ENCODE peak calls at places on chromosomes 5 and 9, in five cellular contexts. L, T, Y, C and G are unnamed samples.

GRCh38 chr5:43396762-43397304 is 15.4 kb downstream of the CCL28 start:
- DNase-seq in L (no peak), T (no peak), Y (peak), C (peak), G (peak)

GRCh38 chr9:106859957-106860715 is 2.8 kb upstream of the ZNF462 start:
- DNase-seq in L (no peak), T (no peak), Y (no peak), C (no peak), G (peak)

GRCh38 chr9:136978073-136978864 is 965 bp downstream of the PTGDS start:
- DNase-seq in L (no peak), T (peak), Y (peak), C (peak), G (peak)

GRCh38 chr5:53424691-53425597 is 55.5 kb upstream of the FST start:
- DNase-seq in L (no peak), T (no peak), Y (no peak), C (no peak), G (no peak)

GRCh38 chr9:96020300-96020821 is 144.9 kb downstream of the ERCC6L2 start:
- DNase-seq in L (no peak), T (no peak), Y (no peak), C (no peak), G (no peak)

GRCh38 chr5:77266291-77266690 is 55.8 kb downstream of the PDE8B start:
- DNase-seq in L (no peak), T (peak), Y (no peak), C (no peak), G (no peak)

GRCh38 chr5:58773744-58774441 is 191.0 kb downstream of the RAB3C start:
- DNase-seq in L (no peak), T (no peak), Y (no peak), C (no peak), G (no peak)

GRCh38 chr5:73314395-73315195 is 134.0 kb downstream of the FOXD1 start:
- DNase-seq in L (no peak), T (no peak), Y (no peak), C (no peak), G (no peak)

GRCh38 chr5:55714339-55714738 is 2.2 kb upstream of the SLC38A9 start:
- DNase-seq in L (no peak), T (no peak), Y (no peak), C (no peak), G (no peak)

GRCh38 chr9:128244443-128245226 is 31.2 kb downstream of the GOLGA2 start:
- DNase-seq in L (no peak), T (peak), Y (no peak), C (no peak), G (peak)

GRCh38 chr5:37071901-37072581 is 177.1 kb downstream of the CPLANE1 start:
- DNase-seq in L (no peak), T (peak), Y (no peak), C (no peak), G (no peak)

GRCh38 chr9:8589476-8589875 is 789.9 kb upstream of the DMAC1 start:
- DNase-seq in L (no peak), T (no peak), Y (no peak), C (no peak), G (no peak)

GRCh38 chr5:109168151-109168550 is 241.6 kb downstream of the PJA2 start:
- DNase-seq in L (no peak), T (no peak), Y (no peak), C (no peak), G (no peak)

GRCh38 chr5:109027983-109028607 is 280.4 kb downstream of the FER start:
- DNase-seq in L (no peak), T (no peak), Y (no peak), C (no peak), G (no peak)

GRCh38 chr9:135076876-135077430 is 10.5 kb upstream of the OLFM1 start:
- DNase-seq in L (no peak), T (no peak), Y (no peak), C (no peak), G (no peak)

GRCh38 chr9:16704489-16705111 is 165.9 kb downstream of the BNC2 start:
- DNase-seq in L (peak), T (no peak), Y (no peak), C (no peak), G (peak)

GRCh38 chr9:38662763-38663593 is 42.6 kb upstream of the ANKRD18A start:
- DNase-seq in L (no peak), T (peak), Y (no peak), C (no peak), G (peak)

GRCh38 chr9:4207881-4208615 is 91.8 kb downstream of the GLIS3 start:
- DNase-seq in L (peak), T (no peak), Y (no peak), C (no peak), G (no peak)

GRCh38 chr5:75686480-75686879 is 30.8 kb downstream of the POC5 start:
- DNase-seq in L (no peak), T (no peak), Y (no peak), C (no peak), G (no peak)

GRCh38 chr5:113050606-113051391 is 74.2 kb downstream of the DCP2 start:
- DNase-seq in L (peak), T (peak), Y (no peak), C (no peak), G (no peak)

GRCh38 chr9:98428452-98428851 is 173.0 kb upstream of the TBC1D2 start:
- DNase-seq in L (no peak), T (no peak), Y (no peak), C (no peak), G (no peak)

GRCh38 chr9:105238302-105238701 is 6.1 kb upstream of the SLC44A1 start:
- DNase-seq in L (no peak), T (no peak), Y (no peak), C (no peak), G (peak)

GRCh38 chr9:24071736-24072135 is 245.7 kb upstream of the ELAVL2 start:
- DNase-seq in L (no peak), T (no peak), Y (no peak), C (no peak), G (no peak)

GRCh38 chr9:78074385-78075291 is 43.0 kb upstream of the GNAQ start:
- DNase-seq in L (no peak), T (peak), Y (no peak), C (no peak), G (no peak)

GRCh38 chr9:5062631-5063030 is 77.6 kb downstream of the JAK2 start:
- DNase-seq in L (no peak), T (no peak), Y (no peak), C (no peak), G (no peak)

GRCh38 chr9:135474915-135475314 is 4.7 kb upstream of the PPP1R26 start:
- DNase-seq in L (no peak), T (peak), Y (peak), C (no peak), G (peak)

GRCh38 chr9:32738501-32739172 is 44.7 kb upstream of the TMEM215 start:
- DNase-seq in L (peak), T (peak), Y (no peak), C (no peak), G (no peak)

GRCh38 chr9:16864741-16865434 is 5.6 kb downstream of the BNC2 start:
- DNase-seq in L (no peak), T (no peak), Y (no peak), C (no peak), G (no peak)

GRCh38 chr9:99607852-99608448 is 213.7 kb upstream of the NR4A3 start:
- DNase-seq in L (peak), T (no peak), Y (no peak), C (no peak), G (no peak)

GRCh38 chr5:90873033-90873517 is 314.5 kb downstream of the ADGRV1 start:
- DNase-seq in L (peak), T (no peak), Y (no peak), C (no peak), G (no peak)

GRCh38 chr5:65861830-65862241 is 64.5 kb upstream of the ERBIN start:
- DNase-seq in L (peak), T (peak), Y (no peak), C (no peak), G (no peak)

GRCh38 chr9:121299125-121299466 is 31.1 kb downstream of the GSN start:
- DNase-seq in L (no peak), T (no peak), Y (no peak), C (no peak), G (peak)

GRCh38 chr5:133483406-133484090 is 128.8 kb downstream of the FSTL4 start:
- DNase-seq in L (no peak), T (no peak), Y (no peak), C (no peak), G (no peak)

GRCh38 chr5:82329393-82329792 is 51.2 kb upstream of the RPS23 start:
- DNase-seq in L (no peak), T (no peak), Y (no peak), C (no peak), G (no peak)

GRCh38 chr5:102910240-102911226 is 155.4 kb downstream of the PAM start:
- DNase-seq in L (peak), T (peak), Y (no peak), C (no peak), G (no peak)

GRCh38 chr5:43121565-43122484 is 1.1 kb downstream of the ZNF131 start:
- DNase-seq in L (peak), T (peak), Y (no peak), C (no peak), G (peak)